ENCODE peak calls at places on chromosome 12, in ten cellular contexts. U is NCI-H345; F is SW 1271; T is BE2C; I is activated naive CD4-positive, alpha-beta T cell treated with anti-CD3 and anti-CD28 coated beads for 36 hours; G is HS-5; S is putamen; D is A549; P is naive B cell; X is GM13976. K is an unnamed sample.
A peak's percentile ranks its signal among the peaks of the same experiment; 100 is the strongest.

GRCh38 chr12:98998697-98999299 is 353.7 kb downstream of the APAF1 start:
- DNase-seq in F (no peak), P (no peak), D (peak; percentile 73), X (peak; percentile 60), G (peak; percentile 11), T (no peak), U (peak; percentile 56), I (no peak), S (peak; percentile 61), K (no peak)

GRCh38 chr12:116577149-116577548 is 18.0 kb downstream of the MAP1LC3B2 start:
- DNase-seq in T (no peak), I (no peak), S (no peak), F (no peak), P (no peak), G (no peak), D (no peak), U (no peak), X (no peak), K (no peak)

GRCh38 chr12:43579240-43579639 is 27.2 kb upstream of the ADAMTS20 start:
- DNase-seq in P (no peak), I (no peak), D (no peak), U (no peak), X (no peak), G (no peak), F (no peak), T (no peak), S (no peak), K (no peak)

GRCh38 chr12:68623984-68624383 is 13.3 kb downstream of the RAP1B start:
- DNase-seq in I (no peak), G (peak; percentile 77), F (no peak), X (no peak), T (no peak), P (no peak), S (no peak), U (no peak), D (no peak), K (no peak)

GRCh38 chr12:116135209-116135930 is 142.1 kb downstream of the MED13L start:
- DNase-seq in G (peak; percentile 57), F (no peak), S (no peak), I (no peak), D (peak; percentile 28), X (no peak), T (peak; percentile 69), U (peak; percentile 56), P (no peak), K (no peak)

GRCh38 chr12:12016284-12017100 is 54.2 kb upstream of the BCL2L14 start:
- DNase-seq in P (no peak), X (no peak), F (no peak), D (no peak), S (no peak), T (no peak), G (no peak), I (peak; percentile 76), U (no peak), K (no peak)

GRCh38 chr12:110841007-110841406 is 5.8 kb upstream of the CCDC63 start:
- DNase-seq in P (no peak), G (no peak), U (no peak), T (no peak), D (no peak), S (no peak), F (no peak), I (no peak), X (no peak), K (no peak)

GRCh38 chr12:54265364-54265812 is 14.5 kb downstream of the CBX5 start:
- DNase-seq in D (no peak), P (no peak), U (no peak), F (no peak), X (no peak), I (no peak), G (no peak), S (no peak), T (no peak), K (no peak)

GRCh38 chr12:109894939-109895338 is 5.1 kb upstream of the TCHP start:
- DNase-seq in X (no peak), F (no peak), D (no peak), T (no peak), G (no peak), U (no peak), I (no peak), S (no peak), P (no peak), K (no peak)

GRCh38 chr12:80648866-80649265 is 58.6 kb upstream of the MYF6 start:
- DNase-seq in U (no peak), F (no peak), G (peak; percentile 62), I (no peak), X (no peak), S (no peak), D (no peak), T (no peak), P (no peak), K (no peak)

GRCh38 chr12:83841620-83842019 is 1071.0 kb downstream of the SLC6A15 start:
- DNase-seq in I (no peak), P (no peak), G (peak; percentile 49), U (no peak), D (no peak), T (no peak), X (no peak), F (no peak), S (no peak), K (no peak)

GRCh38 chr12:13472690-13473089 is 276.2 kb downstream of the EMP1 start:
- DNase-seq in T (no peak), X (peak; percentile 57), U (no peak), P (no peak), D (no peak), S (peak; percentile 33), I (no peak), G (peak; percentile 74), F (no peak), K (no peak)

GRCh38 chr12:51430196-51430895 is 5.7 kb downstream of the SLC4A8 start:
- DNase-seq in I (no peak), D (no peak), G (no peak), S (no peak), X (no peak), T (no peak), U (peak; percentile 66), P (no peak), F (no peak), K (no peak)